ENCODE peak calls at places on chromosomes 12 and 14, in five cellular contexts. Z is lower leg skin, G is testis, S is transverse colon, H is K562. J is an unnamed sample.

GRCh38 chr14:102954081-102954789 is 31.8 kb downstream of the AMN start:
- DNase-seq in G (no peak), Z (no peak), H (no peak), S (no peak), J (no peak)

GRCh38 chr12:57452937-57453509 is 2.1 kb upstream of the INHBE start:
- DNase-seq in G (peak), Z (peak), S (peak), H (peak), J (peak)

GRCh38 chr12:62817556-62818271 is 117.2 kb downstream of the PPM1H start:
- DNase-seq in G (peak), Z (no peak), H (peak), S (no peak), J (no peak)

GRCh38 chr12:70721958-70722357 is 84.7 kb upstream of the PTPRB start:
- DNase-seq in G (no peak), S (no peak), Z (no peak), H (no peak), J (no peak)

GRCh38 chr14:52700701-52701172 is 5.4 kb upstream of the ERO1A start:
- DNase-seq in Z (no peak), H (no peak), G (no peak), S (no peak), J (no peak)

GRCh38 chr14:65019944-65020566 is 33.4 kb downstream of the FNTB start:
- DNase-seq in Z (no peak), H (peak), G (peak), S (peak), J (no peak)

GRCh38 chr12:44357476-44357875 is 518.6 kb downstream of the NELL2 start:
- DNase-seq in Z (no peak), H (no peak), G (no peak), S (no peak), J (no peak)

GRCh38 chr14:69287096-69287991 is 27.4 kb downstream of the GALNT16 start:
- DNase-seq in Z (no peak), S (no peak), H (no peak), G (no peak), J (no peak)

GRCh38 chr12:31277081-31277480 is 48.9 kb downstream of the SINHCAF start:
- DNase-seq in Z (no peak), H (no peak), S (no peak), G (no peak), J (no peak)

GRCh38 chr12:122028601-122029560 is 7.2 kb downstream of the BCL7A start:
- DNase-seq in G (no peak), S (no peak), Z (no peak), H (no peak), J (no peak)

GRCh38 chr14:60102389-60102788 is 10.7 kb downstream of the PCNX4 start:
- DNase-seq in H (no peak), Z (no peak), S (no peak), G (no peak), J (no peak)

GRCh38 chr14:62824086-62824485 is 221.2 kb downstream of the KCNH5 start:
- DNase-seq in Z (no peak), H (no peak), S (no peak), G (no peak), J (no peak)

GRCh38 chr12:131269551-131269950 is 315.8 kb downstream of the ADGRD1 start:
- DNase-seq in Z (no peak), G (no peak), H (no peak), S (no peak), J (no peak)

GRCh38 chr12:57518920-57519757 is 1.2 kb downstream of the DDIT3 start:
- DNase-seq in H (no peak), S (peak), G (peak), Z (peak), J (no peak)

GRCh38 chr12:69102856-69103255 is 136.5 kb upstream of the CPSF6 start:
- DNase-seq in S (no peak), G (no peak), H (no peak), Z (peak), J (no peak)

GRCh38 chr12:68932701-68933563 is at the start of gene CPM:
- DNase-seq in Z (peak), G (peak), H (peak), S (peak), J (peak)

GRCh38 chr12:108400481-108400880 is 61.4 kb upstream of the CMKLR1 start:
- DNase-seq in Z (no peak), H (no peak), G (no peak), S (no peak), J (no peak)

GRCh38 chr14:93464271-93464670 is 33.5 kb downstream of the UNC79 start:
- DNase-seq in G (no peak), Z (no peak), S (no peak), H (peak), J (no peak)

GRCh38 chr12:115541891-115542361 is 735.6 kb downstream of the MED13L start:
- DNase-seq in S (no peak), Z (peak), H (no peak), G (no peak), J (no peak)

GRCh38 chr12:46787496-46788055 is 38.2 kb downstream of the SLC38A4 start:
- DNase-seq in Z (no peak), H (no peak), S (no peak), G (no peak), J (no peak)

GRCh38 chr12:47776471-47777143 is 3.6 kb downstream of the SLC48A1 start:
- DNase-seq in G (no peak), S (no peak), H (peak), Z (no peak), J (no peak)

GRCh38 chr14:22452330-22452729 is 136.7 kb downstream of the DAD1 start:
- DNase-seq in S (no peak), Z (no peak), H (no peak), G (no peak), J (no peak)

GRCh38 chr14:20305265-20306078 is at the start of gene TTC5:
- DNase-seq in H (peak), Z (peak), S (peak), G (peak), J (peak)

GRCh38 chr12:56836800-56837663 is 73.9 kb downstream of the HSD17B6 start:
- DNase-seq in Z (no peak), H (no peak), S (no peak), G (no peak), J (no peak)

GRCh38 chr14:81301813-81302212 is 81.1 kb upstream of the GTF2A1 start:
- DNase-seq in S (no peak), Z (no peak), G (no peak), H (no peak), J (no peak)

GRCh38 chr14:80850197-80850814 is 91.2 kb downstream of the CEP128 start:
- DNase-seq in G (no peak), Z (no peak), H (peak), S (no peak), J (no peak)

GRCh38 chr14:22397338-22397737 is 191.7 kb downstream of the DAD1 start:
- DNase-seq in G (no peak), Z (no peak), H (no peak), S (no peak), J (no peak)

GRCh38 chr12:24244801-24245200 is 295.3 kb upstream of the SOX5 start:
- DNase-seq in H (no peak), G (no peak), Z (no peak), S (no peak), J (no peak)

GRCh38 chr12:67638694-67639093 is 9.9 kb upstream of the DYRK2 start:
- DNase-seq in G (no peak), S (no peak), Z (no peak), H (no peak), J (no peak)

GRCh38 chr12:104957388-104958008 is 592 bp downstream of the SLC41A2 start:
- DNase-seq in G (no peak), Z (no peak), H (peak), S (peak), J (peak)

GRCh38 chr12:104956870-104957301 is 1.2 kb downstream of the SLC41A2 start:
- DNase-seq in S (no peak), H (no peak), Z (no peak), G (no peak), J (no peak)

GRCh38 chr12:104958946-104959841 is 1.1 kb upstream of the SLC41A2 start:
- DNase-seq in G (peak), Z (no peak), S (no peak), H (peak), J (peak)

GRCh38 chr12:104960464-104960863 is 2.4 kb upstream of the SLC41A2 start:
- DNase-seq in S (no peak), Z (no peak), G (no peak), H (no peak), J (no peak)

GRCh38 chr12:104958009-104958945 is at the start of gene SLC41A2:
- DNase-seq in G (peak), Z (peak), H (peak), S (peak), J (peak)
- TF ChIP-seq POLR2A in G (no peak), Z (no peak), H (no peak), S (peak), J (peak)

GRCh38 chr14:89912667-89913211 is 41.8 kb downstream of the EFCAB11 start:
- DNase-seq in G (no peak), H (no peak), S (peak), Z (peak), J (no peak)
- TF ChIP-seq POLR2A in G (no peak), H (no peak), S (no peak), Z (no peak), J (no peak)

GRCh38 chr12:76084277-76085158 is at the start of gene NAP1L1:
- DNase-seq in G (peak), S (peak), H (peak), Z (peak), J (peak)
- TF ChIP-seq POLR2A in G (peak), S (peak), H (peak), Z (no peak), J (peak)

GRCh38 chr14:97618917-97619690 is 821.9 kb downstream of the VRK1 start:
- DNase-seq in Z (no peak), H (no peak), S (no peak), G (no peak), J (no peak)

GRCh38 chr14:97618401-97618800 is 821.2 kb downstream of the VRK1 start:
- DNase-seq in G (no peak), Z (no peak), H (no peak), S (no peak), J (no peak)

GRCh38 chr14:97624985-97625384 is 827.8 kb downstream of the VRK1 start:
- DNase-seq in H (no peak), G (no peak), S (no peak), Z (no peak), J (no peak)

GRCh38 chr14:97625512-97625911 is 828.3 kb downstream of the VRK1 start:
- DNase-seq in H (no peak), Z (no peak), G (no peak), S (no peak), J (no peak)

GRCh38 chr14:97620071-97620470 is 822.9 kb downstream of the VRK1 start:
- DNase-seq in G (no peak), H (no peak), S (no peak), Z (no peak), J (no peak)
- TF ChIP-seq POLR2A in G (no peak), H (no peak), S (no peak), Z (no peak), J (no peak)

J was measured in right lobe of liver.